ENCODE peak calls at places on chromosomes 4 and X, in eight cellular contexts. C is activated effector memory CD4-positive, alpha-beta T cell treated with anti-CD3 and anti-CD28 coated beads, Interleukin-2, amount 50 U/mL, for 16 hours; D is GM12865; N is fibroblast of pulmonary artery; L is T-helper 9 cell; M is hypothalamus; V is right cardiac atrium; Z is GM13976. H is an unnamed sample.

GRCh38 chr4:105215609-105216313 is 69.1 kb downstream of the TET2 start:
- DNase-seq in C (no peak), Z (peak; percentile 23), D (peak; percentile 71), M (no peak), N (peak; percentile 45), V (no peak), L (no peak), H (peak; percentile 10)

GRCh38 chr4:83328486-83328885 is 6.2 kb downstream of the HPSE start:
- DNase-seq in M (no peak), Z (no peak), D (no peak), V (no peak), C (no peak), N (no peak), L (no peak), H (no peak)

GRCh38 chr4:7291372-7292135 is 99.2 kb downstream of the SORCS2 start:
- DNase-seq in L (no peak), N (no peak), C (no peak), Z (no peak), V (peak; percentile 81), M (peak; percentile 76), D (no peak), H (peak; percentile 47)

GRCh38 chr4:22483551-22483981 is 32.3 kb downstream of the ADGRA3 start:
- DNase-seq in Z (no peak), M (no peak), C (no peak), D (peak; percentile 22), L (no peak), N (peak; percentile 40), V (no peak), H (no peak)

GRCh38 chrX:150958177-150958576 is 25.0 kb upstream of the HMGB3 start:
- DNase-seq in N (no peak), Z (no peak), D (no peak), C (no peak), L (no peak), V (no peak), M (peak; percentile 32), H (no peak)

GRCh38 chrX:39012561-39013209 is 211.4 kb downstream of the MID1IP1 start:
- DNase-seq in V (no peak), N (peak; percentile 3), Z (no peak), L (no peak), M (no peak), D (no peak), C (no peak), H (no peak)

GRCh38 chrX:132226169-132226568 is 6.9 kb upstream of the RAP2C start:
- DNase-seq in M (no peak), V (no peak), L (no peak), D (no peak), C (no peak), Z (no peak), N (no peak), H (no peak)

GRCh38 chrX:10612215-10612614 is 8.2 kb downstream of the MID1 start:
- DNase-seq in N (peak; percentile 54), Z (no peak), L (no peak), M (no peak), D (no peak), V (no peak), C (no peak), H (no peak)

GRCh38 chr4:123093247-123093646 is 170.8 kb upstream of the NUDT6 start:
- DNase-seq in M (no peak), V (no peak), C (no peak), Z (no peak), N (no peak), L (no peak), D (no peak), H (no peak)

GRCh38 chr4:38510201-38510600 is 153.8 kb upstream of the KLF3 start:
- DNase-seq in C (no peak), Z (no peak), D (no peak), V (no peak), M (no peak), N (no peak), L (no peak), H (no peak)

GRCh38 chr4:7414736-7415510 is 19.8 kb downstream of the PSAPL1 start:
- DNase-seq in N (no peak), M (no peak), L (no peak), V (no peak), C (peak; percentile 34), Z (no peak), D (no peak), H (peak; percentile 13)

GRCh38 chr4:148730766-148731165 is 288.6 kb upstream of the NR3C2 start:
- DNase-seq in D (no peak), C (no peak), M (no peak), V (no peak), N (no peak), Z (no peak), L (no peak), H (no peak)

GRCh38 chrX:109448539-109448938 is 33.3 kb downstream of the GUCY2F start:
- DNase-seq in C (no peak), L (no peak), D (no peak), M (peak; percentile 5), V (no peak), Z (no peak), N (no peak), H (no peak)

GRCh38 chr4:156422576-156422975 is 468.9 kb upstream of the CTSO start:
- DNase-seq in V (no peak), M (no peak), C (no peak), N (peak; percentile 15), L (no peak), Z (no peak), D (no peak), H (no peak)

GRCh38 chrX:9597361-9598035 is 132.6 kb downstream of the TBL1X start:
- DNase-seq in N (no peak), D (no peak), M (no peak), C (no peak), L (no peak), V (no peak), Z (no peak), H (no peak)

GRCh38 chrX:31123335-31123734 is 51.5 kb upstream of the FTHL17 start:
- DNase-seq in C (no peak), M (no peak), D (no peak), N (no peak), V (no peak), Z (no peak), L (no peak), H (no peak)

GRCh38 chr4:72604324-72604723 is 35.3 kb upstream of the ADAMTS3 start:
- DNase-seq in N (peak; percentile 65), V (no peak), D (no peak), Z (no peak), L (no peak), C (no peak), M (no peak), H (no peak)

GRCh38 chrX:69321006-69321655 is 155.9 kb upstream of the PJA1 start:
- DNase-seq in M (no peak), L (no peak), Z (peak; percentile 1), C (no peak), D (no peak), V (no peak), N (no peak), H (no peak)

GRCh38 chr4:8571702-8572685 is 8.2 kb upstream of the GPR78 start:
- DNase-seq in C (no peak), Z (no peak), V (no peak), L (no peak), M (no peak), D (no peak), N (no peak), H (peak; percentile 76)

GRCh38 chr4:22427676-22428075 is 88.2 kb downstream of the ADGRA3 start:
- DNase-seq in M (no peak), Z (no peak), N (no peak), L (no peak), V (no peak), D (no peak), C (no peak), H (no peak)

GRCh38 chr4:7750508-7750907 is 189.2 kb downstream of the AFAP1 start:
- DNase-seq in C (no peak), N (no peak), L (no peak), M (no peak), D (no peak), Z (no peak), V (peak; percentile 53), H (no peak)

GRCh38 chr4:14095881-14096280 is 468.4 kb upstream of the BOD1L1 start:
- DNase-seq in Z (no peak), C (no peak), N (no peak), D (no peak), V (no peak), M (no peak), L (no peak), H (no peak)

GRCh38 chrX:42783456-42783855 is 5.5 kb upstream of the PPP1R2C start:
- DNase-seq in C (no peak), V (no peak), M (no peak), D (no peak), N (no peak), L (no peak), Z (no peak), H (no peak)

GRCh38 chr4:13918110-13918509 is 290.6 kb upstream of the BOD1L1 start:
- DNase-seq in C (no peak), Z (no peak), V (peak; percentile 44), D (no peak), M (no peak), N (peak; percentile 92), L (no peak), H (peak; percentile 44)

GRCh38 chr4:173370130-173370476 is 651 bp upstream of the SAP30 start:
- DNase-seq in Z (peak; percentile 50), D (peak; percentile 72), N (no peak), C (peak; percentile 87), L (peak; percentile 41), V (peak; percentile 88), M (peak; percentile 58), H (peak; percentile 80)

GRCh38 chr4:10085828-10086505 is 30.6 kb downstream of the WDR1 start:
- DNase-seq in L (no peak), M (no peak), Z (no peak), D (no peak), C (peak; percentile 16), N (no peak), V (no peak), H (peak; percentile 65)

GRCh38 chrX:96792047-96792446 is 91.7 kb upstream of the RPA4 start:
- DNase-seq in C (no peak), N (no peak), D (no peak), L (no peak), V (no peak), M (no peak), Z (no peak), H (no peak)